ENCODE peak calls at places on chromosomes 12 and 14, in seven cellular contexts. D is Ammon's horn; U is activated CD4-positive, alpha-beta T cell treated with anti-CD3 and anti-CD28 coated beads, Interleukin-2, amount 50 U/mL, for 48 hours; I is naive B cell; Q is neuronal stem cell; F is T-cell; Z is coronary artery. X is an unnamed sample.

GRCh38 chr12:88994537-88994936 is 357.8 kb downstream of the DUSP6 start:
- DNase-seq in D (no peak), F (no peak), Z (no peak), I (no peak), Q (no peak), U (no peak), X (no peak)

GRCh38 chr12:47650469-47650868 is 55.4 kb downstream of the RPAP3 start:
- DNase-seq in U (no peak), F (no peak), Z (no peak), D (no peak), Q (no peak), I (no peak), X (peak; percentile 12)

GRCh38 chr14:32826404-32827082 is 112.1 kb upstream of the NPAS3 start:
- DNase-seq in F (no peak), U (no peak), D (peak; percentile 87), Z (no peak), I (no peak), Q (no peak), X (peak; percentile 30)

GRCh38 chr12:75561921-75562320 is 50.5 kb upstream of the KRR1 start:
- DNase-seq in F (no peak), I (no peak), U (no peak), D (no peak), Z (no peak), Q (no peak), X (peak; percentile 33)

GRCh38 chr12:99108924-99109323 is 463.8 kb downstream of the APAF1 start:
- DNase-seq in Q (no peak), D (no peak), I (no peak), U (no peak), F (no peak), Z (no peak), X (no peak)

GRCh38 chr14:30035361-30035760 is 107.7 kb upstream of the PRKD1 start:
- DNase-seq in D (no peak), I (no peak), Z (no peak), Q (no peak), U (no peak), F (no peak), X (no peak)

GRCh38 chr14:95297832-95298231 is 21.9 kb downstream of the CLMN start:
- DNase-seq in F (no peak), Q (no peak), I (no peak), Z (no peak), D (no peak), U (no peak), X (no peak)

GRCh38 chr12:28884861-28885260 is 264.2 kb upstream of the FAR2 start:
- DNase-seq in Q (no peak), U (no peak), D (no peak), F (no peak), Z (no peak), I (no peak), X (peak; percentile 24)

GRCh38 chr12:57904848-57905811 is 36.2 kb upstream of the ATP23 start:
- DNase-seq in U (peak; percentile 91), Z (peak; percentile 86), F (peak; percentile 81), Q (peak; percentile 83), D (peak; percentile 91), I (peak; percentile 77), X (peak; percentile 94)

GRCh38 chr12:6465467-6466183 is 4.9 kb downstream of the VAMP1 start:
- DNase-seq in I (peak; percentile 42), D (peak; percentile 69), Q (peak; percentile 65), U (peak; percentile 51), F (peak; percentile 44), Z (no peak), X (peak; percentile 78)

X was measured in fibroblast of villous mesenchyme.